ENCODE peak calls at places on chromosomes 4 and X, in nine cellular contexts. W is endodermal cell; R is A549; Q is Right ventricle myocardium inferior; S is pancreas; C is M059J; M is ovary; Z is ureter; O is activated CD4-positive, alpha-beta T cell treated with anti-CD3 and anti-CD28 coated beads, Interleukin-2, amount 50 U/mL, for 1 hour. X is an unnamed sample.
A peak's percentile ranks its signal among the peaks of the same experiment; 100 is the strongest.

GRCh38 chrX:35919536-35920309 is at the start of gene CFAP47:
- DNase-seq in W (peak; percentile 81), R (peak; percentile 36), Q (no peak), S (peak; percentile 57), C (no peak), M (no peak), Z (no peak), O (no peak), X (no peak)

GRCh38 chr4:92215471-92215870 is 88.3 kb upstream of the GRID2 start:
- DNase-seq in W (no peak), R (no peak), Q (no peak), S (no peak), C (no peak), M (no peak), Z (no peak), O (no peak), X (no peak)

GRCh38 chrX:11196476-11196875 is 85.3 kb downstream of the HCCS start:
- DNase-seq in W (no peak), R (no peak), Q (no peak), S (no peak), C (no peak), M (no peak), Z (no peak), O (no peak), X (no peak)

GRCh38 chrX:53077207-53078197 is 4.7 kb upstream of the TSPYL2 start:
- DNase-seq in W (no peak), R (no peak), Q (no peak), S (no peak), C (no peak), M (no peak), Z (no peak), O (no peak), X (no peak)

GRCh38 chr4:40788338-40788737 is 38.6 kb downstream of the NSUN7 start:
- DNase-seq in W (no peak), R (no peak), Q (no peak), S (no peak), C (no peak), M (no peak), Z (no peak), O (no peak), X (no peak)

GRCh38 chr4:1763550-1764080 is 29.5 kb upstream of the FGFR3 start:
- DNase-seq in W (peak; percentile 79), R (no peak), Q (no peak), S (no peak), C (peak; percentile 51), M (peak; percentile 49), Z (no peak), O (no peak), X (no peak)

GRCh38 chr4:22220965-22221364 is 272.4 kb upstream of the KCNIP4 start:
- DNase-seq in W (no peak), R (no peak), Q (no peak), S (no peak), C (no peak), M (no peak), Z (no peak), O (no peak), X (no peak)

GRCh38 chr4:52984469-52984868 is 122.4 kb downstream of the RASL11B start:
- DNase-seq in W (no peak), R (no peak), Q (no peak), S (no peak), C (peak; percentile 15), M (no peak), Z (no peak), O (no peak), X (no peak)

GRCh38 chr4:1204286-1204827 is 32.0 kb upstream of the SPON2 start:
- DNase-seq in W (no peak), R (no peak), Q (peak; percentile 34), S (no peak), C (no peak), M (no peak), Z (no peak), O (no peak), X (no peak)

GRCh38 chr4:4395849-4396627 is 9.1 kb downstream of the NSG1 start:
- DNase-seq in W (peak; percentile 78), R (no peak), Q (no peak), S (no peak), C (peak; percentile 43), M (no peak), Z (no peak), O (no peak), X (no peak)

GRCh38 chrX:31038585-31039326 is 33.1 kb downstream of the FTHL17 start:
- DNase-seq in W (peak; percentile 59), R (peak; percentile 6), Q (no peak), S (peak; percentile 16), C (peak; percentile 12), M (peak; percentile 32), Z (no peak), O (no peak), X (peak; percentile 61)

GRCh38 chr4:19130836-19131235 is 1109.3 kb upstream of the LCORL start:
- DNase-seq in W (no peak), R (no peak), Q (no peak), S (no peak), C (peak; percentile 14), M (no peak), Z (no peak), O (no peak), X (no peak)

GRCh38 chrX:133992877-133993276 is 7.5 kb upstream of the GPC3 start:
- DNase-seq in W (no peak), R (no peak), Q (no peak), S (no peak), C (no peak), M (no peak), Z (no peak), O (no peak), X (no peak)

GRCh38 chrX:123860983-123861382 is 1.1 kb downstream of the XIAP start:
- DNase-seq in W (no peak), R (no peak), Q (no peak), S (no peak), C (peak; percentile 40), M (no peak), Z (no peak), O (no peak), X (no peak)

GRCh38 chrX:55640854-55641253 is 17.7 kb downstream of the FOXR2 start:
- DNase-seq in W (no peak), R (no peak), Q (no peak), S (peak; percentile 25), C (no peak), M (no peak), Z (peak; percentile 45), O (no peak), X (no peak)

GRCh38 chr4:163164110-163164509 is 2.6 kb downstream of the NAF1 start:
- DNase-seq in W (no peak), R (no peak), Q (no peak), S (no peak), C (no peak), M (no peak), Z (no peak), O (no peak), X (no peak)

GRCh38 chr4:165199722-165200121 is 7.6 kb upstream of the KLHL2 start:
- DNase-seq in W (no peak), R (no peak), Q (no peak), S (peak; percentile 46), C (peak; percentile 85), M (no peak), Z (no peak), O (no peak), X (no peak)

GRCh38 chrX:135596495-135596894 is 76.0 kb downstream of the INTS6L start:
- DNase-seq in W (peak; percentile 83), R (peak; percentile 38), Q (peak; percentile 63), S (no peak), C (peak; percentile 52), M (no peak), Z (no peak), O (peak; percentile 44), X (peak; percentile 61)

GRCh38 chrX:45140812-45141211 is 59.9 kb downstream of the DIPK2B start:
- DNase-seq in W (no peak), R (no peak), Q (no peak), S (no peak), C (no peak), M (no peak), Z (no peak), O (no peak), X (no peak)

GRCh38 chr4:87839309-87839946 is 6.7 kb downstream of the MEPE start:
- DNase-seq in W (peak; percentile 60), R (peak; percentile 34), Q (peak; percentile 73), S (no peak), C (peak; percentile 26), M (peak; percentile 25), Z (no peak), O (no peak), X (no peak)

GRCh38 chr4:5992171-5993062 is 25.8 kb downstream of the C4orf50 start:
- DNase-seq in W (peak; percentile 37), R (no peak), Q (no peak), S (no peak), C (no peak), M (no peak), Z (no peak), O (no peak), X (peak; percentile 45)

GRCh38 chrX:38352362-38352761 is at the start of gene OTC:
- DNase-seq in W (no peak), R (no peak), Q (no peak), S (no peak), C (no peak), M (no peak), Z (no peak), O (no peak), X (no peak)

GRCh38 chr4:41887322-41887721 is 47.9 kb upstream of the TMEM33 start:
- DNase-seq in W (no peak), R (no peak), Q (no peak), S (no peak), C (no peak), M (no peak), Z (no peak), O (no peak), X (no peak)

GRCh38 chr4:37628977-37629609 is 57.1 kb downstream of the RELL1 start:
- DNase-seq in W (no peak), R (peak; percentile 63), Q (no peak), S (no peak), C (peak; percentile 89), M (no peak), Z (no peak), O (no peak), X (peak; percentile 65)

GRCh38 chr4:7004331-7004730 is 38.8 kb upstream of the TADA2B start:
- DNase-seq in W (no peak), R (no peak), Q (no peak), S (no peak), C (peak; percentile 99), M (no peak), Z (no peak), O (no peak), X (peak; percentile 25)

GRCh38 chr4:152643153-152644035 is 36.4 kb downstream of the TMEM154 start:
- DNase-seq in W (peak; percentile 55), R (no peak), Q (peak; percentile 78), S (no peak), C (no peak), M (no peak), Z (no peak), O (no peak), X (no peak)

GRCh38 chr4:141851246-141851891 is 215.0 kb downstream of the IL15 start:
- DNase-seq in W (no peak), R (no peak), Q (no peak), S (no peak), C (peak; percentile 21), M (no peak), Z (no peak), O (no peak), X (no peak)

GRCh38 chr4:57544811-57545654 is 434.8 kb upstream of the IGFBP7 start:
- DNase-seq in W (peak; percentile 38), R (no peak), Q (no peak), S (no peak), C (no peak), M (no peak), Z (no peak), O (no peak), X (no peak)

X was measured in sciatic nerve.